ENCODE peak calls at places on chromosomes 13 and 19, in five cellular contexts. One of them, this sample, is unnamed.

GRCh38 chr19:34960103-34960805 is 3.8 kb downstream of the ZNF792 start:
- DNase-seq in OCI-LY7: no peak
- DNase-seq in ELF-1: no peak
- DNase-seq in cardiac muscle cell: no peak
- DNase-seq in activated CD4-positive, alpha-beta T cell treated with anti-CD3 and anti-CD28 coated beads for 1 hour: no peak
- DNase-seq in this sample: no peak

GRCh38 chr19:14056069-14056666 is 5.7 kb downstream of the PALM3 start:
- DNase-seq in OCI-LY7: no peak
- DNase-seq in ELF-1: peak; percentile 22
- DNase-seq in activated CD4-positive, alpha-beta T cell treated with anti-CD3 and anti-CD28 coated beads for 1 hour: no peak
- DNase-seq in cardiac muscle cell: no peak
- DNase-seq in this sample: no peak

GRCh38 chr19:4732680-4733114 is 9.1 kb upstream of the DPP9 start:
- DNase-seq in OCI-LY7: peak; percentile 85
- DNase-seq in ELF-1: peak; percentile 76
- DNase-seq in activated CD4-positive, alpha-beta T cell treated with anti-CD3 and anti-CD28 coated beads for 1 hour: peak; percentile 39
- DNase-seq in cardiac muscle cell: peak; percentile 72
- DNase-seq in this sample: peak; percentile 69

GRCh38 chr13:112699318-112699918 is 9.6 kb downstream of the ATP11A start:
- DNase-seq in cardiac muscle cell: no peak
- DNase-seq in activated CD4-positive, alpha-beta T cell treated with anti-CD3 and anti-CD28 coated beads for 1 hour: no peak
- DNase-seq in OCI-LY7: no peak
- DNase-seq in ELF-1: no peak
- DNase-seq in this sample: no peak

GRCh38 chr19:46287585-46287984 is 9.3 kb upstream of the HIF3A start:
- DNase-seq in cardiac muscle cell: no peak
- DNase-seq in activated CD4-positive, alpha-beta T cell treated with anti-CD3 and anti-CD28 coated beads for 1 hour: no peak
- DNase-seq in ELF-1: no peak
- DNase-seq in OCI-LY7: no peak
- DNase-seq in this sample: peak; percentile 61

GRCh38 chr19:54428323-54429175 is 13.3 kb downstream of the TTYH1 start:
- DNase-seq in OCI-LY7: no peak
- DNase-seq in activated CD4-positive, alpha-beta T cell treated with anti-CD3 and anti-CD28 coated beads for 1 hour: no peak
- DNase-seq in ELF-1: no peak
- DNase-seq in cardiac muscle cell: no peak
- DNase-seq in this sample: no peak

GRCh38 chr13:95385808-95386207 is 84.6 kb upstream of the ABCC4 start:
- DNase-seq in cardiac muscle cell: no peak
- DNase-seq in OCI-LY7: no peak
- DNase-seq in ELF-1: no peak
- DNase-seq in activated CD4-positive, alpha-beta T cell treated with anti-CD3 and anti-CD28 coated beads for 1 hour: no peak
- DNase-seq in this sample: no peak

GRCh38 chr19:38252935-38253691 is 3.1 kb downstream of the PPP1R14A start:
- DNase-seq in OCI-LY7: no peak
- DNase-seq in activated CD4-positive, alpha-beta T cell treated with anti-CD3 and anti-CD28 coated beads for 1 hour: no peak
- DNase-seq in cardiac muscle cell: peak; percentile 10
- DNase-seq in ELF-1: peak; percentile 58
- DNase-seq in this sample: peak; percentile 54

GRCh38 chr19:54461201-54462071 is 2.1 kb downstream of the LENG9 start:
- DNase-seq in OCI-LY7: no peak
- DNase-seq in ELF-1: no peak
- DNase-seq in activated CD4-positive, alpha-beta T cell treated with anti-CD3 and anti-CD28 coated beads for 1 hour: no peak
- DNase-seq in cardiac muscle cell: no peak
- DNase-seq in this sample: no peak

GRCh38 chr19:54311486-54311885 is 1.5 kb downstream of the LILRA5 start:
- DNase-seq in activated CD4-positive, alpha-beta T cell treated with anti-CD3 and anti-CD28 coated beads for 1 hour: no peak
- DNase-seq in cardiac muscle cell: no peak
- DNase-seq in OCI-LY7: no peak
- DNase-seq in ELF-1: no peak
- DNase-seq in this sample: no peak

GRCh38 chr13:110568649-110569048 is 7.1 kb upstream of the RAB20 start:
- DNase-seq in ELF-1: no peak
- DNase-seq in cardiac muscle cell: no peak
- DNase-seq in activated CD4-positive, alpha-beta T cell treated with anti-CD3 and anti-CD28 coated beads for 1 hour: no peak
- DNase-seq in OCI-LY7: no peak
- DNase-seq in this sample: no peak

GRCh38 chr19:57334191-57334590 is 13.9 kb downstream of the ZNF543 start:
- DNase-seq in activated CD4-positive, alpha-beta T cell treated with anti-CD3 and anti-CD28 coated beads for 1 hour: no peak
- DNase-seq in ELF-1: no peak
- DNase-seq in OCI-LY7: no peak
- DNase-seq in cardiac muscle cell: no peak
- DNase-seq in this sample: no peak

GRCh38 chr13:98749501-98749900 is 3.0 kb downstream of the SLC15A1 start:
- DNase-seq in ELF-1: no peak
- DNase-seq in activated CD4-positive, alpha-beta T cell treated with anti-CD3 and anti-CD28 coated beads for 1 hour: no peak
- DNase-seq in cardiac muscle cell: no peak
- DNase-seq in OCI-LY7: no peak
- DNase-seq in this sample: no peak

GRCh38 chr13:93843082-93843481 is 616.5 kb downstream of the GPC6 start:
- DNase-seq in cardiac muscle cell: no peak
- DNase-seq in ELF-1: no peak
- DNase-seq in activated CD4-positive, alpha-beta T cell treated with anti-CD3 and anti-CD28 coated beads for 1 hour: no peak
- DNase-seq in OCI-LY7: no peak
- DNase-seq in this sample: no peak

GRCh38 chr13:98377635-98378378 is 199.1 kb downstream of the STK24 start:
- DNase-seq in OCI-LY7: no peak
- DNase-seq in activated CD4-positive, alpha-beta T cell treated with anti-CD3 and anti-CD28 coated beads for 1 hour: no peak
- DNase-seq in cardiac muscle cell: no peak
- DNase-seq in ELF-1: no peak
- DNase-seq in this sample: no peak

GRCh38 chr13:99749627-99750026 is 221.9 kb downstream of the ZIC5 start:
- DNase-seq in activated CD4-positive, alpha-beta T cell treated with anti-CD3 and anti-CD28 coated beads for 1 hour: no peak
- DNase-seq in cardiac muscle cell: no peak
- DNase-seq in ELF-1: no peak
- DNase-seq in OCI-LY7: no peak
- DNase-seq in this sample: no peak

GRCh38 chr13:40452741-40453665 is 213.4 kb downstream of the FOXO1 start:
- DNase-seq in OCI-LY7: no peak
- DNase-seq in cardiac muscle cell: no peak
- DNase-seq in ELF-1: no peak
- DNase-seq in activated CD4-positive, alpha-beta T cell treated with anti-CD3 and anti-CD28 coated beads for 1 hour: no peak
- DNase-seq in this sample: peak; percentile 17

GRCh38 chr13:98443329-98443728 is 133.6 kb downstream of the STK24 start:
- DNase-seq in OCI-LY7: no peak
- DNase-seq in ELF-1: peak; percentile 35
- DNase-seq in cardiac muscle cell: no peak
- DNase-seq in activated CD4-positive, alpha-beta T cell treated with anti-CD3 and anti-CD28 coated beads for 1 hour: no peak
- DNase-seq in this sample: peak; percentile 35

GRCh38 chr13:103516009-103516795 is 450.0 kb upstream of the SLC10A2 start:
- DNase-seq in OCI-LY7: no peak
- DNase-seq in activated CD4-positive, alpha-beta T cell treated with anti-CD3 and anti-CD28 coated beads for 1 hour: no peak
- DNase-seq in cardiac muscle cell: no peak
- DNase-seq in ELF-1: no peak
- DNase-seq in this sample: no peak

GRCh38 chr19:33812388-33813330 is 16.0 kb downstream of the KCTD15 start:
- DNase-seq in activated CD4-positive, alpha-beta T cell treated with anti-CD3 and anti-CD28 coated beads for 1 hour: no peak
- DNase-seq in ELF-1: no peak
- DNase-seq in OCI-LY7: no peak
- DNase-seq in cardiac muscle cell: no peak
- DNase-seq in this sample: no peak

GRCh38 chr19:33700408-33700757 is 78.6 kb downstream of the CHST8 start:
- DNase-seq in OCI-LY7: no peak
- DNase-seq in activated CD4-positive, alpha-beta T cell treated with anti-CD3 and anti-CD28 coated beads for 1 hour: no peak
- DNase-seq in ELF-1: no peak
- DNase-seq in cardiac muscle cell: no peak
- DNase-seq in this sample: no peak

GRCh38 chr19:49125025-49125731 is 5.8 kb downstream of the PPFIA3 start:
- DNase-seq in ELF-1: peak; percentile 82
- DNase-seq in activated CD4-positive, alpha-beta T cell treated with anti-CD3 and anti-CD28 coated beads for 1 hour: no peak
- DNase-seq in cardiac muscle cell: no peak
- DNase-seq in OCI-LY7: no peak
- DNase-seq in this sample: no peak

GRCh38 chr13:19984430-19985218 is 26.1 kb downstream of the ZMYM2 start:
- DNase-seq in activated CD4-positive, alpha-beta T cell treated with anti-CD3 and anti-CD28 coated beads for 1 hour: no peak
- DNase-seq in OCI-LY7: peak; percentile 49
- DNase-seq in ELF-1: no peak
- DNase-seq in cardiac muscle cell: peak; percentile 63
- DNase-seq in this sample: peak; percentile 64

GRCh38 chr13:27960362-27961226 is 8.5 kb downstream of the CDX2 start:
- DNase-seq in ELF-1: peak; percentile 82
- DNase-seq in OCI-LY7: no peak
- DNase-seq in cardiac muscle cell: peak; percentile 50
- DNase-seq in activated CD4-positive, alpha-beta T cell treated with anti-CD3 and anti-CD28 coated beads for 1 hour: no peak
- DNase-seq in this sample: peak; percentile 93

GRCh38 chr13:44747179-44747578 is 171.0 kb upstream of the TSC22D1 start:
- DNase-seq in activated CD4-positive, alpha-beta T cell treated with anti-CD3 and anti-CD28 coated beads for 1 hour: no peak
- DNase-seq in OCI-LY7: no peak
- DNase-seq in cardiac muscle cell: no peak
- DNase-seq in ELF-1: no peak
- DNase-seq in this sample: no peak

GRCh38 chr19:2942928-2943640 is 1.7 kb downstream of the ZNF77 start:
- DNase-seq in ELF-1: no peak
- DNase-seq in activated CD4-positive, alpha-beta T cell treated with anti-CD3 and anti-CD28 coated beads for 1 hour: no peak
- DNase-seq in OCI-LY7: no peak
- DNase-seq in cardiac muscle cell: no peak
- DNase-seq in this sample: peak; percentile 69

GRCh38 chr19:6035026-6035425 is 57.1 kb upstream of the RANBP3 start:
- DNase-seq in ELF-1: no peak
- DNase-seq in activated CD4-positive, alpha-beta T cell treated with anti-CD3 and anti-CD28 coated beads for 1 hour: no peak
- DNase-seq in OCI-LY7: no peak
- DNase-seq in cardiac muscle cell: no peak
- DNase-seq in this sample: no peak

This sample was measured in NB4.